ENCODE peak calls at places on chromosomes 6 and 20, in eight cellular contexts. D is GM23338, I is kidney, R is ascending aorta, H is colonic mucosa, T is endothelial cell of umbilical vein, S is neural progenitor cell, K is fibroblast of lung. V is an unnamed sample.

GRCh38 chr20:9081423-9081966 is 12.6 kb downstream of the PLCB4 start:
- DNase-seq in I (no peak), T (no peak), S (no peak), H (no peak), D (no peak), R (no peak), K (no peak), V (no peak)

GRCh38 chr20:58683132-58683531 is 9.5 kb upstream of the NPEPL1 start:
- DNase-seq in S (no peak), T (no peak), I (no peak), K (no peak), D (no peak), R (no peak), H (no peak), V (no peak)

GRCh38 chr6:11196511-11197174 is 35.8 kb downstream of the NEDD9 start:
- DNase-seq in S (peak), K (peak), T (no peak), R (no peak), I (no peak), H (no peak), D (peak), V (no peak)

GRCh38 chr20:14700641-14700965 is 363.2 kb upstream of the FLRT3 start:
- DNase-seq in I (no peak), H (peak), D (no peak), K (peak), R (no peak), S (no peak), T (no peak), V (no peak)

GRCh38 chr6:133128191-133128590 is 113.0 kb upstream of the EYA4 start:
- DNase-seq in H (no peak), S (peak), R (no peak), D (no peak), T (no peak), I (no peak), K (peak), V (no peak)

GRCh38 chr20:49340161-49340966 is 62.5 kb upstream of the ZNFX1 start:
- DNase-seq in T (no peak), S (no peak), D (no peak), H (no peak), R (no peak), I (no peak), K (no peak), V (no peak)

GRCh38 chr6:125188037-125188436 is 34.5 kb downstream of the TPD52L1 start:
- DNase-seq in H (no peak), R (no peak), I (no peak), S (no peak), T (no peak), K (peak), D (no peak), V (no peak)

GRCh38 chr6:15389759-15390723 is 144.2 kb downstream of the JARID2 start:
- DNase-seq in I (no peak), D (peak), T (peak), H (no peak), S (peak), R (no peak), K (peak), V (no peak)

GRCh38 chr6:133895573-133896343 is 6.8 kb downstream of the TCF21 start:
- DNase-seq in D (peak), I (peak), H (no peak), K (peak), T (no peak), R (no peak), S (peak), V (no peak)

GRCh38 chr6:145562771-145563615 is 172.3 kb downstream of the EPM2A start:
- DNase-seq in S (no peak), H (no peak), I (no peak), D (no peak), K (no peak), T (no peak), R (no peak), V (no peak)

GRCh38 chr20:5482791-5483190 is 166.0 kb upstream of the PROKR2 start:
- DNase-seq in T (no peak), H (no peak), D (no peak), S (no peak), R (no peak), I (no peak), K (peak), V (no peak)

GRCh38 chr6:100464910-100465700 is at the start of gene SIM1:
- DNase-seq in T (peak), R (no peak), K (peak), S (peak), D (peak), I (peak), H (peak), V (peak)

GRCh38 chr6:87065117-87065516 is 29.8 kb downstream of the CGA start:
- DNase-seq in D (no peak), K (no peak), S (no peak), T (no peak), R (no peak), H (no peak), I (no peak), V (no peak)

GRCh38 chr20:61973515-61974356 is 91.9 kb downstream of the TAF4 start:
- DNase-seq in K (no peak), D (peak), R (no peak), T (no peak), S (no peak), H (no peak), I (no peak), V (no peak)

GRCh38 chr6:100382767-100383195 is 81.9 kb downstream of the SIM1 start:
- DNase-seq in I (no peak), D (no peak), T (peak), H (no peak), R (no peak), K (no peak), S (no peak), V (no peak)

GRCh38 chr6:132788658-132789397 is 9.6 kb downstream of the SLC18B1 start:
- DNase-seq in H (no peak), T (no peak), S (no peak), R (no peak), K (no peak), I (no peak), D (no peak), V (no peak)

DNA sequence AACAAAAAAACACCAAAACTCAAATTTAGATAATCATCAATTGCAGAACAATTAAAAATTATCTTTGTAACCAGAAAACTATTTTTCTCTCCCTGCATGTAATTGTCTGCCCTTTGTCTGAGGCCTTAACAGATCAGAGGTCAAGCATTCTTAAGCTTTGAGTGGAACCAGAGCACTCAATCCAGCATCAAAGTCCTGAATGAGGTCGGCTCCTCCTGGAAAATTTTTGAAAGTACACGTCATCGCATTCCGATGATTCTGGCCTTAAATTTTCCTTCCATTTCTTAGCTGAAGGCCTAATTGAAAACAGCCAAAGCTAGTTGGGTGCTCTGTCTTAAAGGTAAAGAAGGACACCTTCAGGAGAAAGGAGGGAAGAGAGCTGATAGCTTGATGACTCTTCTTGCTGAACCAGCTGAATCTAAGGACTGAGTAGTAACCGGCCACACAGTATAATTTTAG is 510.2 kb upstream of the SULF2 start:
- DNase-seq in R (no peak), D (peak), T (peak), H (no peak), S (peak), I (no peak), K (peak), V (no peak)
- TF ChIP-seq CTCF in R (no peak), D (peak), T (peak), H (no peak), S (peak), I (peak), K (peak), V (no peak)

GRCh38 chr6:83574783-83575182 is 62.4 kb downstream of the PRSS35 start:
- DNase-seq in H (no peak), S (no peak), D (no peak), R (no peak), I (peak), T (no peak), K (no peak), V (no peak)

GRCh38 chr6:83578057-83578456 is 65.7 kb downstream of the PRSS35 start:
- DNase-seq in S (no peak), H (no peak), R (no peak), D (no peak), T (no peak), I (no peak), K (no peak), V (no peak)
- H3K4me3 ChIP-seq in S (no peak), H (no peak), R (no peak), D (no peak), T (no peak), I (no peak), K (no peak), V (no peak)

DNA sequence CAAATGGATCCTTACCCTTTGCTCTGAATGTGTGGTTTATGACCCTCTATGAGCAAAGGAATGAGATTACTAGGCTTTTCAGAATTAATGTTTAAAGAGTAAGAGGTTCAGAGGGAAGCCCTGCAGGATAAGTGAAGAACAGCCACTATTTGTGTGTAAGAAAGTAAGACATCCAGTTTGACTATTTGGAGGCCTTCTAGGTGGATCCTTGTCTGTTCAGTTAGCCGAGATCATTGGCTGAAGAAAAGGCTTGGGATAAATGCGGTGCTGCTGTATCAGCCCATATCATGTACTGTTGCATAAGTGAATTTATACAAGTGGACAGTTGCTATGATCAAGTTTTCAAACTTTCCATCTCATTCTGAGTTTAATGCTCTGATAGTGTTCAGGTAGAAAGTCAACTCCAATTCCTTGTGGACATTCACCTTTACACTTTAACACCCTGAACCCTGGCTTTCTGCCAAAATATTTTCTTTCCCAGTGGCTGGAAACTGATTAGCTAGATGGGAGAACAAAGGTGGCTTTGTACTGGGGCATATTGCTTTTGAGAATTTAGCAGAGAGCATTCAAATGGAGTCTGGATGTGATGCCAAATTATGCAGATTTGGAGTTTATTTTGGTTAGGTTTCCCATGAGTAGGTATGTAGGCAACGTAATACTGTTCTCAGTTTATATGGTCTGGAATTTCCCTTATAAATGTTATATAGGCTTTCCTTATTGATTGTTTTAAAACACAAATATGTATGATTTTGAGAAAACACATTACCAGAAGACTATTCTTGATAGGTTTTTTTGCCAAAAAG is 15.0 kb downstream of the PARD6B start:
- DNase-seq in S (no peak), I (no peak), H (peak), D (no peak), R (no peak), T (no peak), K (peak), V (peak)
- H3K27ac ChIP-seq in S (peak), I (peak), H (peak), D (no peak), R (no peak), T (no peak), K (no peak), V (peak)

GRCh38 chr6:150391890-150392289 is 23.1 kb downstream of the IYD start:
- DNase-seq in D (no peak), S (no peak), T (no peak), I (no peak), R (no peak), K (no peak), H (no peak), V (no peak)

GRCh38 chr6:150395388-150396009 is 26.7 kb downstream of the IYD start:
- DNase-seq in R (no peak), S (peak), D (peak), K (peak), T (peak), H (peak), I (no peak), V (no peak)

GRCh38 chr6:150394053-150394875 is 25.5 kb downstream of the IYD start:
- DNase-seq in S (no peak), K (no peak), R (no peak), H (no peak), I (no peak), T (no peak), D (no peak), V (no peak)

GRCh38 chr6:150392452-150393220 is 23.8 kb downstream of the IYD start:
- DNase-seq in I (no peak), R (no peak), D (no peak), T (no peak), H (no peak), S (no peak), K (no peak), V (no peak)

GRCh38 chr6:150394886-150395285 is 26.1 kb downstream of the IYD start:
- DNase-seq in H (no peak), R (no peak), K (no peak), T (no peak), S (no peak), I (no peak), D (no peak), V (no peak)
- TF ChIP-seq CTCF in H (no peak), R (no peak), K (no peak), T (no peak), S (no peak), I (no peak), D (no peak), V (no peak)

GRCh38 chr6:24856246-24856599 is 57.5 kb upstream of the ARMH2 start:
- DNase-seq in R (no peak), T (no peak), D (no peak), S (no peak), K (no peak), H (no peak), I (no peak), V (no peak)

GRCh38 chr6:24856954-24857670 is 58.4 kb upstream of the ARMH2 start:
- DNase-seq in R (no peak), T (no peak), I (no peak), D (no peak), H (no peak), K (no peak), S (no peak), V (no peak)

GRCh38 chr6:24859132-24859531 is 60.4 kb upstream of the ARMH2 start:
- DNase-seq in D (no peak), T (no peak), K (no peak), R (no peak), H (no peak), I (no peak), S (no peak), V (no peak)

GRCh38 chr6:24859608-24860007 is 60.9 kb upstream of the ARMH2 start:
- DNase-seq in R (no peak), K (no peak), D (no peak), I (no peak), T (no peak), S (no peak), H (no peak), V (no peak)

GRCh38 chr6:24858154-24858801 is 59.6 kb upstream of the ARMH2 start:
- DNase-seq in I (no peak), K (peak), H (no peak), R (no peak), T (peak), S (no peak), D (no peak), V (no peak)
- H3K4me3 ChIP-seq in I (no peak), K (no peak), H (no peak), R (no peak), T (no peak), S (no peak), D (no peak), V (no peak)

GRCh38 chr20:10521068-10521834 is 86.1 kb downstream of the SLX4IP start:
- DNase-seq in I (no peak), T (peak), R (no peak), K (peak), S (peak), H (no peak), D (no peak), V (no peak)
- H3K27ac ChIP-seq in I (no peak), T (peak), R (no peak), K (peak), S (no peak), H (no peak), D (no peak), V (no peak)

DNA sequence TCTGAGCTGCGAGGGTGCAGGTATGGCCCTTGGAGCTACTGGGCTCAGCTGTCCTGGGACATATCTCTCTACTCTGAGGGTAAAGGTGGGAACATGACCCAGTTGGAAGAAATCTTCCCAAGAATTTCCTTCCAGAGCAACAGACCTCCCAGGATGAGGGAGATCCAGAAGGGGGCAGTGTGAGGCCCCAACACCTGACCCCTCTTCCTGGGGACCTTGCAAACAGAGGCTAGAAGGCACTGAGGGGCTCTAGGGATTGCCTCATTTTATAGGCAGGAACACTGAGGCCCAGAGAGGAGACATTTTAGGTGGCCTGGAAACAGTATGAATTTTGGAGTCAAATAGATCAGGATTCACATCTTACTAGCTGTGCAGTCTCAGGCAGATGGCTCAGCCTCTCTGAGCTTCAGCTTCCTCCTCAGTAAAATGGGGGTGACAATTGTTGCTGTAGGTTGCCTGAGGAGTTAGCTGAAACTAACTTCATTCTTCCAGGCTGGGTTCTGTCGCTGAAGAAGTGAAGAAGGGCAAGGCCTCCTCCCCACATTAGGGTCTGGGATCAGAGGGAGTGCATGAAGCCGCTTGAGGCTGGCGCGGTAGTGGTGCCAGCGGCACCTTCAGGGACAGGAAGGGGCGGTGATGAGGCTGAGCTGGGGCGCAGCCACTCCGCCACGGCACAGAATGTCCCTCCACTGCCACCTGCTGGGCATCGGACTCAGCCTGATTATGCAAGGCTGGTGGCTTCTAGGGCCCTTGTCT is 11.4 kb downstream of the KCNK17 start:
- DNase-seq in T (peak), R (no peak), S (peak), D (peak), I (peak), K (peak), H (peak), V (peak)
- TF ChIP-seq CTCF in T (peak), R (peak), S (peak), D (peak), I (peak), K (peak), H (peak), V (peak)

V was measured in breast epithelium.